ENCODE peak calls at places on chromosome 15, in nine cellular contexts. S is NB4, P is fibroblast of mammary gland, D is AG09309, Z is lower lobe of right lung, Q is vagina, A is AG04450, C is upper lobe of left lung, X is PC-3. W is an unnamed sample.
A peak's percentile ranks its signal among the peaks of the same experiment; 100 is the strongest.

GRCh38 chr15:100929641-100930042 is 10.5 kb downstream of the LRRK1 start:
- DNase-seq in S (no peak), P (no peak), D (no peak), Z (no peak), Q (no peak), A (no peak), C (no peak), X (no peak), W (no peak)

GRCh38 chr15:87167055-87167454 is 1087.4 kb downstream of the AGBL1 start:
- DNase-seq in S (no peak), P (no peak), D (no peak), Z (no peak), Q (no peak), A (no peak), C (no peak), X (peak; percentile 62), W (no peak)

GRCh38 chr15:33109345-33109744 is 85.2 kb downstream of the FMN1 start:
- DNase-seq in S (no peak), P (no peak), D (no peak), Z (no peak), Q (no peak), A (no peak), C (no peak), X (no peak), W (no peak)

GRCh38 chr15:82788496-82788895 is 17.4 kb downstream of the FSD2 start:
- DNase-seq in S (no peak), P (no peak), D (no peak), Z (no peak), Q (no peak), A (no peak), C (no peak), X (no peak), W (no peak)

GRCh38 chr15:41967506-41968206 is 4.7 kb downstream of the EHD4 start:
- DNase-seq in S (peak; percentile 89), P (peak; percentile 57), D (no peak), Z (peak; percentile 63), Q (peak; percentile 65), A (no peak), C (peak; percentile 87), X (no peak), W (no peak)

GRCh38 chr15:56879502-56879901 is 38.9 kb upstream of the TCF12 start:
- DNase-seq in S (no peak), P (no peak), D (no peak), Z (no peak), Q (no peak), A (no peak), C (no peak), X (no peak), W (no peak)

GRCh38 chr15:77667835-77668234 is 35.1 kb upstream of the LINGO1 start:
- DNase-seq in S (no peak), P (no peak), D (no peak), Z (no peak), Q (no peak), A (no peak), C (no peak), X (no peak), W (no peak)

GRCh38 chr15:43534897-43535296 is 17.5 kb downstream of the MAP1A start:
- DNase-seq in S (no peak), P (no peak), D (no peak), Z (no peak), Q (no peak), A (no peak), C (no peak), X (no peak), W (no peak)

GRCh38 chr15:58021332-58022230 is 43.9 kb downstream of the ALDH1A2 start:
- DNase-seq in S (no peak), P (no peak), D (no peak), Z (no peak), Q (no peak), A (no peak), C (no peak), X (no peak), W (no peak)

GRCh38 chr15:93861956-93862741 is 369.2 kb upstream of the MCTP2 start:
- DNase-seq in S (peak; percentile 37), P (no peak), D (no peak), Z (peak; percentile 46), Q (no peak), A (no peak), C (peak; percentile 65), X (no peak), W (peak; percentile 44)

GRCh38 chr15:26674467-26674866 is 98.4 kb downstream of the GABRB3 start:
- DNase-seq in S (no peak), P (no peak), D (no peak), Z (no peak), Q (no peak), A (no peak), C (no peak), X (no peak), W (no peak)

GRCh38 chr15:101506491-101506890 is 17.0 kb upstream of the PCSK6 start:
- DNase-seq in S (no peak), P (no peak), D (no peak), Z (no peak), Q (peak; percentile 52), A (no peak), C (no peak), X (no peak), W (no peak)

GRCh38 chr15:59828871-59829270 is 139.8 kb upstream of the BNIP2 start:
- DNase-seq in S (no peak), P (no peak), D (no peak), Z (no peak), Q (no peak), A (no peak), C (no peak), X (no peak), W (no peak)

GRCh38 chr15:79310612-79310984 is 314 bp upstream of the TMED3 start:
- DNase-seq in S (no peak), P (peak; percentile 14), D (no peak), Z (no peak), Q (no peak), A (no peak), C (no peak), X (peak; percentile 34), W (no peak)

GRCh38 chr15:65286069-65286703 is 497 bp downstream of the PARP16 start:
- DNase-seq in S (peak; percentile 73), P (no peak), D (no peak), Z (peak; percentile 69), Q (no peak), A (no peak), C (peak; percentile 40), X (peak; percentile 18), W (no peak)

GRCh38 chr15:91849180-91849579 is 4.3 kb upstream of the SLCO3A1 start:
- DNase-seq in S (no peak), P (no peak), D (no peak), Z (no peak), Q (no peak), A (no peak), C (no peak), X (no peak), W (no peak)

GRCh38 chr15:91852741-91853500 is 587 bp upstream of the SLCO3A1 start:
- DNase-seq in S (peak; percentile 94), P (peak; percentile 59), D (peak; percentile 13), Z (peak; percentile 91), Q (no peak), A (no peak), C (peak; percentile 88), X (no peak), W (no peak)

GRCh38 chr15:91853501-91853967 is at the start of gene SLCO3A1:
- DNase-seq in S (peak; percentile 82), P (peak; percentile 30), D (no peak), Z (peak; percentile 90), Q (no peak), A (no peak), C (peak; percentile 84), X (no peak), W (no peak)

GRCh38 chr15:91853968-91854943 is 748 bp downstream of the SLCO3A1 start:
- DNase-seq in S (peak; percentile 81), P (peak; percentile 6), D (no peak), Z (peak; percentile 73), Q (no peak), A (no peak), C (peak; percentile 55), X (no peak), W (no peak)

DNA sequence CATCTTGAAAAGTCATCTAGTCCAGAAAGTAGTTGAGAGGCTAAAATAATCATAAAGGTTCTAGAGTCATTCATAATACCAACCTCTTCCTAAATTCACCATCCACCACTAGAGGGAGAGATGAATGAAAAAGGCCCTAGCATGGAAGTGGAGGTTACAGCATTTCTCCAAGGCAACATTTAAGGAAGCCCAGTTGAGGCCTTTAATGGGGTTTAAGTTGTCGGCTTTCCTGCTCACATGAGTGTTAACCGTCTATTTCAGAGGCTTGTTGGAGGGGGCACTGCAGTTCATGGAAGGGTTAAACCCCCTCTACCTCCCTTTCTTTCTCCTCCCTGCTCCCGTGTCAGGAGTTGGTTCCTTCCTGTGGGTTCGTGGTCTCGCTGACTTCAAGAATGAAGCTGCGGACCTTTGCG is 3.8 kb upstream of the SLCO3A1 start:
- DNase-seq in S (peak; percentile 76), P (peak; percentile 71), D (peak; percentile 13), Z (no peak), Q (no peak), A (no peak), C (no peak), X (peak; percentile 64), W (no peak)
- TF ChIP-seq CTCF in S (peak; percentile 68), P (peak; percentile 81), D (peak; percentile 76), Z (peak; percentile 53), Q (peak; percentile 34), A (peak; percentile 77), C (peak; percentile 37), X (peak; percentile 63), W (peak; percentile 77)

DNA sequence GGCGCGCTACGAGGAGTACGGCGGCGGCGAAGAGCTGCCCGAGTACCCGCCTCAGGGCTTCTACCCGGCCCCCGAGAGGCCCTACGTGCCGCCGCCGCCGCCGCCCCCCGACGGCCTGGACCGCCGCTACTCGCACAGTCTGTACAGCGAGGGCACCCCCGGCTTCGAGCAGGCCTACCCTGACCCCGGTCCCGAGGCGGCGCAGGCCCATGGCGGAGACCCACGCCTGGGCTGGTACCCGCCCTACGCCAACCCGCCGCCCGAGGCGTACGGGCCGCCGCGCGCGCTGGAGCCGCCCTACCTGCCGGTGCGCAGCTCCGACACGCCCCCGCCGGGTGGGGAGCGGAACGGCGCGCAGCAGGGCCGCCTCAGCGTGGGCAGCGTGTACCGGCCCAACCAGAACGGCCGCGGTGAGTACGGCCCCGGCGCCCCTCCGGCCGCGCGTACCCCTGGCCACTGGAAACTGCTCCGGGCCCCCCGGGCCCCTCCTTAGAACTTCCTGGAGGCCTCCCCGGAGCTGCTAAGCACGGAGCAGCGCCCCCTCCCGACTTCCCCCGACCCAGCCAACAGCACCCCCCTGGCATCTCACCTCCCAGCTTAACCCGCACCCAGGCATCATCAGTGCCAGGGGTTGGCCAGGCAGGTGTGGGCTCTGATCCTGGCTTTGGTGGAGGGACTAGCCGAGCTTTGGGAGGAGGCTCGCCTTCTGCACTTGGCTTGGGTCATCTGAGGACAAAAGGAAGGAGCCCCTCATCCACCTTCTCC is 1.4 kb downstream of the LOXL1 start:
- DNase-seq in S (peak; percentile 70), P (peak; percentile 42), D (no peak), Z (peak; percentile 84), Q (no peak), A (no peak), C (peak; percentile 65), X (peak; percentile 78), W (no peak)
- H3K4me3 ChIP-seq in S (peak overlapping the region; percentile 28), P (peak overlapping the region; percentile 81), D (peak overlapping the region; percentile 85), Z (peak overlapping the region; percentile 64), Q (peak overlapping the region; percentile 75), A (peak overlapping the region; percentile 90), C (peak overlapping the region; percentile 62), X (peak overlapping the region; percentile 90), W (peak overlapping the region; percentile 83)

GRCh38 chr15:28017423-28017924 is 81.6 kb downstream of the OCA2 start:
- DNase-seq in S (peak; percentile 7), P (no peak), D (no peak), Z (no peak), Q (peak; percentile 71), A (no peak), C (no peak), X (peak; percentile 16), W (no peak)
- TF ChIP-seq CTCF in S (peak; percentile 7), P (no peak), D (no peak), Z (no peak), Q (no peak), A (no peak), C (no peak), X (peak; percentile 24), W (peak; percentile 16)

GRCh38 chr15:95247068-95247984 is 1016.0 kb downstream of the MCTP2 start:
- DNase-seq in S (no peak), P (peak; percentile 96), D (peak; percentile 81), Z (no peak), Q (no peak), A (peak; percentile 86), C (no peak), X (peak; percentile 97), W (peak; percentile 94)
- H3K4me3 ChIP-seq in S (no peak overlapping the region), P (no peak overlapping the region), D (no peak overlapping the region), Z (no peak overlapping the region), Q (no peak overlapping the region), A (no peak overlapping the region), C (no peak overlapping the region), X (peak overlapping the region; percentile 12), W (no peak overlapping the region)